ENCODE peak calls at places on chromosome 5, in nine cellular contexts. M is transverse colon, J is tibial nerve, K is adrenal gland, Q is suprapubic skin, S is stomach, Y is A549, B is breast epithelium, D is sigmoid colon. G is an unnamed sample.

GRCh38 chr5:177362871-177363507 is 5.3 kb downstream of the RGS14 start:
- DNase-seq in B (peak), S (peak), Q (no peak), M (peak), D (peak), J (no peak), Y (peak), K (peak), G (no peak)

GRCh38 chr5:82676663-82677062 is 398.5 kb upstream of the RPS23 start:
- DNase-seq in S (no peak), M (no peak), Y (no peak), K (no peak), D (no peak), Q (no peak), J (no peak), B (no peak), G (no peak)

GRCh38 chr5:144971067-144971850 is 800.6 kb downstream of the KCTD16 start:
- DNase-seq in J (no peak), Y (no peak), M (no peak), K (no peak), Q (no peak), B (no peak), S (no peak), D (no peak), G (no peak)

GRCh38 chr5:113221294-113222176 is 213.3 kb downstream of the TSSK1B start:
- DNase-seq in S (no peak), Q (no peak), B (no peak), J (no peak), Y (no peak), K (no peak), D (no peak), M (no peak), G (no peak)

GRCh38 chr5:160260881-160261815 is 31.8 kb downstream of the FABP6 start:
- DNase-seq in S (peak), B (no peak), Y (no peak), Q (no peak), K (peak), D (no peak), J (no peak), M (peak), G (no peak)

GRCh38 chr5:10708189-10708944 is 52.7 kb downstream of the DAP start:
- DNase-seq in J (no peak), D (no peak), Y (no peak), K (no peak), M (no peak), S (no peak), Q (no peak), B (no peak), G (no peak)

GRCh38 chr5:157059891-157060290 is 975 bp upstream of the HAVCR1 start:
- DNase-seq in S (no peak), D (no peak), J (no peak), K (no peak), Y (peak), M (no peak), Q (no peak), B (no peak), G (no peak)

GRCh38 chr5:139133237-139133636 is 64.9 kb downstream of the SIL1 start:
- DNase-seq in K (no peak), M (no peak), D (no peak), J (no peak), S (no peak), Q (no peak), B (no peak), Y (no peak), G (no peak)

GRCh38 chr5:178398856-178399722 is 166.5 kb upstream of the PHYKPL start:
- DNase-seq in Y (no peak), S (no peak), K (no peak), Q (peak), M (no peak), J (no peak), B (no peak), D (peak), G (no peak)

GRCh38 chr5:132283423-132284043 is 10.7 kb upstream of the SLC22A4 start:
- DNase-seq in Q (no peak), K (peak), J (no peak), Y (peak), B (no peak), M (no peak), S (peak), D (no peak), G (no peak)

GRCh38 chr5:167985373-167985772 is 306.1 kb upstream of the WWC1 start:
- DNase-seq in M (no peak), K (no peak), Q (no peak), S (no peak), J (no peak), D (no peak), Y (no peak), B (no peak), G (no peak)
- H3K27ac ChIP-seq in M (no peak), K (no peak), Q (no peak), S (no peak), J (no peak), D (no peak), Y (no peak), B (no peak), G (no peak)

DNA sequence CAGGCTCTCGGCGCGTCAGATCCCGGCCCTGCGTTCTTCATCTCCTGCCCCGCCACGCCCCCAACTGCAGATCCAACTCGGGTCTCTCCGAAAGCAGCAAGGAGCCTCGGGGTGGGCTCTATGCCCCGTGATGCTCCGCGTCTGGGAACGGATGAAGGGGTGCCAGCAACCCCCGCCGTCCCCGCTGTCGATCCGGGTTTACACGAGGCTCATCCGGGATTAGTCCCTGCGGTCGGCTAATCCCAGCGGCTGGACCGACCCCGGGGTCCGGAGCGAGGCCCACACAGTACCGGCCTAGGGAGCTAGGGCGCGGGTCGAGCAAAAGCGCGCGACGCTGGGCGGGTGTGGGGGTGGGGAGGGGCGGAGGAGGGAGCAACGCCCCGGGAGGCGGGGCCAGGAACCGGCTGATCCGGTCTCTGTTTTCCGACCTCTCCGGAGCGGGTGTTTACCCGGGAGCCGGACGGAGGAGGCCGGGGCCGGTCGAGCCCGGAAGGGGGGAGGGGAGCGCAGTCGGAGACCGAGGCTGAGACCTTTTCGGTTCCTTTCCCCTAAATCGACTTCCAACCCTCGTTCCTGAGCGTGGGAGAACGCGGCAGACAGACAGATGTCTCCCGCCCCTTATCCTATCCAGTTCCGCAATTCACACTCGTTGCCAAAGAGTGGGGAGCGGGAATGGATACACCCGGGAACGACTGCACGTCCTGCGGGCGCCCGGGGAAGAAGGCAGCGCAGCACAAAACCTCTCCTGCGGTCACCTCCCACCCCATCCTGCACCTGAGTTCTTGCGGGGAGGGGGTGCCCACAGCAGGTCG is 28.6 kb downstream of the PCDH1 start:
- DNase-seq in J (peak), D (peak), Y (peak), K (peak), M (peak), B (peak), Q (peak), S (peak), G (peak)
- TF ChIP-seq POLR2A in J (peak), D (peak), Y (peak), K (peak), M (peak), B (peak), Q (peak), S (no peak), G (peak)

GRCh38 chr5:115514220-115514619 is 30.4 kb downstream of the FEM1C start:
- DNase-seq in J (no peak), Y (no peak), B (no peak), S (no peak), D (no peak), M (no peak), Q (no peak), K (no peak), G (no peak)

GRCh38 chr5:115510145-115510640 is 34.4 kb downstream of the FEM1C start:
- DNase-seq in J (no peak), D (no peak), S (no peak), M (no peak), Q (no peak), Y (no peak), B (no peak), K (no peak), G (no peak)

GRCh38 chr5:115511632-115512031 is 32.9 kb downstream of the FEM1C start:
- DNase-seq in M (no peak), Y (no peak), Q (no peak), S (no peak), K (no peak), B (no peak), D (no peak), J (no peak), G (no peak)

GRCh38 chr5:115507682-115508081 is 36.9 kb downstream of the FEM1C start:
- DNase-seq in Q (no peak), S (no peak), J (no peak), D (no peak), K (no peak), B (no peak), Y (no peak), M (no peak), G (no peak)

GRCh38 chr5:115509547-115509946 is 35.0 kb downstream of the FEM1C start:
- DNase-seq in J (no peak), S (no peak), K (no peak), Y (no peak), Q (no peak), M (no peak), B (no peak), D (no peak), G (no peak)
- H3K4me3 ChIP-seq in J (no peak), S (no peak), K (no peak), Y (no peak), Q (no peak), M (no peak), B (no peak), D (no peak), G (no peak)

DNA sequence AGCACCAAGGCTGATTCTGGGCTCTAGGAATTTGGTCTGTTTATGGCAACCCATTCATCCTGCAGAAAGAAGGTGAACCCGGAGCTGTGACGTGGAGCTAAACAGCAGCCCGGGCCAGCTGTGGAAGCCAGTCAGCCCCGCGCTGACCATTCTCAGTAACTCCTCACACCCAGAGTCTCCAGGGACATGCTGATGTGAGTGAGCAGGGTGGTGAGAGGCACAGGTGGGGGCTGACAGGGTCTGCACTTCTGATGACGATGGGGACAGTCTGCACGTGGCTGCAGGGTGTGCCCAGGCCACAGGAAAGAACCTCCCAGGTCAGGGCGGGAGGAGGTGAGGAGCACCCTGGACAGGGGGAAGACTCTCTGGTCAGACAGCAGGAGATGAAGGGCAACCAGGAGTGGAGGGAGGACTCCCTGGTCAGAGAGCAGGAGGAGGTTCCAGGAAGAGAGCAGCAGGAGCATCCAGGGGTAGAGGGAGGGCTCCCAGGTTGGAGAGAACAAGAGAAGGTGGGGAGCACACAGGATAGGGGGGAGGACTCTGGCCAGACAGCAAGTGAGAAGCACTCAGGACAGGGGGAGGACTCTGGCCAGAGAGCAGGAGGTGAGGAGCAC is 26.1 kb upstream of the SLC6A3 start:
- DNase-seq in Y (no peak), M (no peak), B (peak), K (no peak), J (no peak), Q (peak), S (no peak), D (no peak), G (no peak)
- H3K27ac ChIP-seq in Y (no peak), M (no peak), B (no peak), K (no peak), J (no peak), Q (no peak), S (no peak), D (no peak), G (no peak)

DNA sequence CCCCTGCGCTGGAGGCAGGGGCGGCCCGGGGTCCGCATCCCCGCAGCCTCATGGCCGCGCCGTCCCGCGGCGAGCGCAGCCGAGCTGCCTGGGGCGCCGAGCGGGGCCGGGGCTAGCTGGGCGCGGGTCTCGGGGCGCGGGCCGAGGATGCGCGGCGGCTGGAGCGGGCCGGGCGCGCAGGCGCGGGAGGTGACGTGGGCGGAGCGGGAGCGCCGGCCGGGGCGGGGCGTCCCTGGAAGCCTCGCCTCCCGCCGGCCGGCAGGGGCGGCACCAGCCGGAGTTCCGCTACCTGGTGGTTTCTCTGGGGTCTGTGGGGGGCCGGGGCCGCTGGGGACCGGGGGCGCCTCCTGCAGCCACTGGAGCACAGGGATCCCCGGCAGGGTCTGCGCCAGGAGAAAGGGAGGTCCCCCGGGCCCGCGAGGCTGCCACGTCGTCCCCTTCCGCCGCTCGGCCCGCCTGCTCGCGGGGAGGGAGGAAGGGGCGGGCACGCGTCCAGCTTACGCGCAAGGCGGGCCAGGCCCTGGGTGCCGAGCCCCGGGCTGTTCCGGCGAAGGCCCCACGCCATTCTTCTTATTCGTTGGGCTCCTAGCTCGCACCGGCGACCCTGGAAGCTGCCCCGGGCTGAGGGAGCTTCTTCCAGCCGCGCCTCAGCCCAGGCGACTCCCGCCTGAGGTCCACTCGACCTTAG is at the start of gene LPCAT1:
- DNase-seq in Q (peak), S (peak), B (peak), Y (peak), D (peak), K (peak), M (peak), J (peak), G (no peak)
- TF ChIP-seq POLR2A in Q (no peak), S (no peak), B (no peak), Y (peak), D (no peak), K (peak), M (peak), J (no peak), G (no peak)

DNA sequence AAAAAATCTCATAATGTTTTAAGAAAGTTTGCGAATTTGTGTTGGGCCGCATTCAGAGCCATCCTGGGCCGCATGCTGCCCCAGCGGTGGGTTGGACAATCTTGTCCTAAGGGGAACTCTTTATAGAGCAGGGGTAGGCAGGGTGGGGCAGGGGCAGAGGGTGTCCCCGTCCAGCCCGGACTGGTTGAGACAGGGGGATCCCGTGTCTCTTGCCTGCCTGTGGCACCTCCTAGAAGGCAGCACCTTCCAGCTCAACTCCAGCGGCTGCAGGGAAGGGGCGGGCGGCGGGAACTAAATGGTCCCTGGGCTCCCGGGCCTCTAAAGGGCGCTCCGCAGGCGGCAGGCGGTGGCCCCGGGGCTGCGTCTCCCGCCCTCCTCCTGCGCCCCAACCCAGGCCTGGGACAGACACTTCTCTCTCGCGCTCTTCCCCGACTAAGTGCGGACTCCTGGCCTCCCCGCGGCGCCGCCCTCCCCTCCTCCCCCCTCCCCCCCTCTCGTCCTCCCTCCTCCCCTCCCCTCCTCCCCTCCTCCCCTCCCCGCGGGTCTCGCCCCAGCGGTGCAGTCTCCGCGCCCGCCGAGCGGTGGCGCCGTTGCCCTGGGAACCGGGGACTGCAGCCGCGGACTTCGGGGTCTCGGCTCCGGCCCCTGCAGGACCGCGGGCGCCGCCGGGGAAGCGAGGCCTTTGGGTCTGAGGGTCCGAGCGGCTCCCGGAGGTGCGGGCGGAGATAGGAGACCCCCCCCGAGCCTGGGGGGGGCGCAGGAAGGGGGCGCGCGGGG is 132.6 kb downstream of the MRPL36 start:
- DNase-seq in J (no peak), Y (peak), M (peak), S (peak), K (peak), Q (no peak), D (no peak), B (no peak), G (no peak)
- H3K4me3 ChIP-seq in J (no peak), Y (peak), M (no peak), S (peak), K (no peak), Q (peak), D (no peak), B (peak), G (peak)

GRCh38 chr5:26727916-26728315 is 310.5 kb downstream of the CDH9 start:
- DNase-seq in D (no peak), Y (no peak), K (no peak), S (no peak), J (no peak), M (no peak), Q (no peak), B (no peak), G (no peak)
- H3K27ac ChIP-seq in D (no peak), Y (no peak), K (no peak), S (no peak), J (no peak), M (no peak), Q (no peak), B (no peak), G (no peak)

GRCh38 chr5:75236322-75237316 is at the start of gene ANKRD31:
- DNase-seq in M (peak), S (peak), B (peak), D (peak), J (peak), Q (peak), Y (peak), K (peak), G (peak)
- TF ChIP-seq POLR2A in M (peak), S (no peak), B (no peak), D (peak), J (peak), Q (peak), Y (peak), K (peak), G (no peak)

DNA sequence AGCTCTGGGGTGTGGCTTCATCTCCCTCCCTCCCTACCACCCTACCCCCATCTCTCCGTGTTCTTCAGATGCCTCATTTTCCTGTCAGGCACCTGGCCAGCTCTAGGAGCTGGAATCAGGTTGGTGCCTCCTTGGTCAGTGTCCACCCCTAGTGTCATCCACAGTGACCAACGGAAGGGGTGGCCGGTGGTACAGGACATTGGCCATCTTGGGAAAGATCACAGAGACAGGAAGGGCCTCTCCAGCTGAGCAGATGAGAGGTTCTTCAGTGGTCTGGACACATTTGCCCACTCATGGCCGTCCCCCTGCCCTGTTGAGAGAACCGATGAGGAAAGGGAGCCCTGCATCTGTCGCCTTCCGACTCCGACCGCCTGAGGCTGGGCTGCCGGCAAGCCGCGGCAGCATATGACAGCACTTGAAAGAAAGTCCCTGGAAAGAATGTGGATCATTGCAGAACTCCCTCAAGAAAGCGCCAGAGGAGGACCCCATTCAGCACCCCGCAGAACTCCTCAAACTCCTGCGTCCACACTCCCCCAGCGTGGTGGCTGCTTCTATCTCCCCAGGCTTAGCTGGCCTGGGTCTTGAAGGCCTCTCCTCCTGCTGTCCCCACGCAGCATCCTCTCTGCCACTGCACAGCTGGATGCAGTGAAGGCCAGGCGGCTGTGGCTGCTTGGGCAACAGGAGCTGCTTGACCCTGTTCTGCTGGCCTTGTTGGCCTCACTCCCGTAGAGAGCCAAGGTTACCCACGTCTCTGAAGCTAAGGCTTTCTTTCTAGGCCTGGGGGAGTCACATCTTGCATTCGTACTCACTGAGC is 1.9 kb upstream of the CLPTM1L start:
- DNase-seq in Y (no peak), J (no peak), K (peak), M (no peak), D (no peak), Q (no peak), S (no peak), B (no peak), G (no peak)
- H3K4me3 ChIP-seq in Y (no peak), J (no peak), K (no peak), M (no peak), D (no peak), Q (no peak), S (no peak), B (no peak), G (no peak)

DNA sequence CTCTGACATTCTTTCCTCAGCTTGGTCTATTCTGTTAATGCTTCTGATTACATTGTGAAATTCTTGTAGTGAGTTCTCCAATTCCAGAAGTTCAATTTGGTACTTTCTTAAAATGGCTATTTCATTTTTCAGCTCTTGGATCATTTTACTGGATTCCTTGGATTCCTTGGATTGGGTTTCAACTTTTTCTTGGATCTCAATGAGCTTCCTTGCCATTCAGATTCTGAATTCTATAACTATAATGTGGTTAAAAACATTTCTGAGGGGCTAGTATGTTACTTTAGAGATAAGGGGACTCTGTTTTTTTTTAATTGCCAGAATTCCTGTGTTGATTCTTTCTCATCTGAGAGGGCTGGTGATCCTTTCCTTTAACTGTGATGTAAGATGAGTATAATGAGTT is 136.4 kb downstream of the MCTP1 start:
- DNase-seq in J (no peak), M (no peak), K (no peak), D (no peak), S (no peak), Y (no peak), Q (no peak), B (no peak), G (no peak)
- H3K27ac ChIP-seq in J (no peak), M (no peak), K (no peak), D (no peak), S (no peak), Y (no peak), Q (no peak), B (no peak), G (no peak)

G was measured in esophagus squamous epithelium.